ENCODE peak calls at places on chromosomes 16 and 17, in nine cellular contexts. L is ecto neural progenitor cell; V is Calu3; B is germinal center; N is activated naive CD8-positive, alpha-beta T cell treated with anti-CD3 and anti-CD28 coated beads, Interleukin-2, amount 50 U/mL, for 24 hours; I is non-pigmented ciliary epithelial cell; A is nucleus accumbens; C is T-helper 1 cell; W is activated CD4-positive, alpha-beta T cell treated with anti-CD3 and anti-CD28 coated beads, Interleukin-2, amount 10 ng/mL, durations not matched to agents 7 days and 5 days. T is an unnamed sample.

GRCh38 chr17:14489986-14490385 is 189.1 kb downstream of the HS3ST3B1 start:
- DNase-seq in L (no peak), I (no peak), B (no peak), C (no peak), V (no peak), W (no peak), N (no peak), A (no peak), T (no peak)

GRCh38 chr17:50114849-50115357 is 15.1 kb downstream of the SAMD14 start:
- DNase-seq in V (peak), N (peak), L (no peak), I (no peak), C (peak), B (peak), W (peak), A (no peak), T (no peak)

GRCh38 chr17:8724451-8724850 is 20.2 kb downstream of the CCDC42 start:
- DNase-seq in V (no peak), L (no peak), B (no peak), W (no peak), N (no peak), C (no peak), I (no peak), A (no peak), T (no peak)

GRCh38 chr16:1823821-1824220 is 2.8 kb downstream of the HAGH start:
- DNase-seq in N (peak), B (no peak), I (peak), W (peak), A (no peak), L (no peak), V (peak), C (no peak), T (no peak)

GRCh38 chr17:48757524-48757961 is 29.0 kb upstream of the HOXB13 start:
- DNase-seq in W (no peak), N (no peak), L (no peak), B (no peak), V (no peak), A (no peak), C (no peak), I (no peak), T (no peak)

GRCh38 chr17:4815043-4815675 is 8.2 kb downstream of the PLD2 start:
- DNase-seq in W (no peak), A (no peak), I (no peak), V (no peak), N (no peak), B (no peak), L (no peak), C (no peak), T (no peak)

GRCh38 chr16:74862743-74863244 is 88.2 kb upstream of the FA2H start:
- DNase-seq in N (peak), C (peak), V (peak), B (peak), L (no peak), W (peak), A (no peak), I (no peak), T (no peak)

GRCh38 chr16:86557587-86557986 is 2.6 kb upstream of the MTHFSD start:
- DNase-seq in N (no peak), V (no peak), I (no peak), B (no peak), C (no peak), W (no peak), A (no peak), L (no peak), T (no peak)

GRCh38 chr16:72195609-72196008 is 23.7 kb upstream of the PMFBP1 start:
- DNase-seq in L (peak), C (no peak), B (no peak), A (no peak), W (no peak), V (no peak), I (no peak), N (no peak), T (no peak)

GRCh38 chr17:83055911-83056582 is 23.4 kb upstream of the METRNL start:
- DNase-seq in A (no peak), I (peak), V (no peak), W (peak), B (no peak), C (no peak), N (no peak), L (no peak), T (no peak)

GRCh38 chr17:13509561-13509960 is 92.2 kb downstream of the HS3ST3A1 start:
- DNase-seq in B (no peak), A (no peak), W (no peak), C (no peak), N (no peak), I (no peak), L (no peak), V (no peak), T (no peak)

GRCh38 chr17:60677308-60678117 is at the start of gene BCAS3:
- DNase-seq in L (peak), A (peak), V (peak), I (peak), B (peak), W (peak), C (peak), N (peak), T (peak)

GRCh38 chr16:84888450-84888849 is 68.7 kb downstream of the CRISPLD2 start:
- DNase-seq in I (no peak), W (no peak), A (no peak), N (no peak), B (no peak), V (no peak), C (no peak), L (no peak), T (no peak)

GRCh38 chr16:7849891-7850290 is 517.2 kb downstream of the RBFOX1 start:
- DNase-seq in V (no peak), C (no peak), B (no peak), A (no peak), L (no peak), I (no peak), N (no peak), W (no peak), T (no peak)

GRCh38 chr17:13416748-13417363 is 184.9 kb downstream of the HS3ST3A1 start:
- DNase-seq in W (no peak), N (no peak), B (no peak), I (no peak), V (no peak), L (no peak), A (no peak), C (no peak), T (no peak)

GRCh38 chr16:53770641-53771040 is 66.7 kb downstream of the FTO start:
- DNase-seq in W (no peak), N (no peak), I (no peak), C (no peak), B (no peak), L (no peak), V (no peak), A (no peak), T (no peak)

GRCh38 chr17:48814504-48814903 is 2.5 kb downstream of the TTLL6 start:
- DNase-seq in I (no peak), V (peak), B (peak), A (no peak), W (peak), L (peak), C (peak), N (peak), T (peak)

GRCh38 chr16:85335584-85336492 is 223.6 kb upstream of the CIBAR2 start:
- DNase-seq in N (no peak), C (no peak), I (peak), W (no peak), B (no peak), A (no peak), L (no peak), V (no peak), T (no peak)

GRCh38 chr17:42288985-42289862 is 926 bp downstream of the STAT5A start:
- DNase-seq in V (no peak), B (peak), C (peak), A (no peak), I (no peak), W (peak), L (peak), N (peak), T (peak)

GRCh38 chr17:6255331-6255730 is 179.6 kb downstream of the AIPL1 start:
- DNase-seq in C (no peak), N (no peak), I (no peak), W (no peak), A (no peak), L (no peak), B (no peak), V (no peak), T (no peak)

GRCh38 chr17:83161298-83162034 is 82.1 kb downstream of the METRNL start:
- DNase-seq in B (no peak), N (no peak), C (no peak), A (no peak), L (no peak), I (no peak), W (no peak), V (no peak), T (no peak)

GRCh38 chr17:27937026-27937546 is 43.9 kb upstream of the LYRM9 start:
- DNase-seq in V (no peak), L (no peak), N (no peak), A (no peak), B (no peak), I (no peak), C (no peak), W (no peak), T (no peak)

GRCh38 chr17:2797226-2797625 is 988 bp downstream of the RAP1GAP2 start:
- DNase-seq in N (no peak), W (peak), V (no peak), B (no peak), C (no peak), L (no peak), I (no peak), A (no peak), T (no peak)

GRCh38 chr16:67246945-67247697 is at the start of gene FHOD1:
- DNase-seq in I (peak), V (peak), W (peak), C (peak), B (peak), L (peak), A (peak), N (peak), T (peak)

GRCh38 chr16:70804153-70804728 is 3.3 kb upstream of the VAC14 start:
- DNase-seq in I (peak), C (peak), A (no peak), W (peak), N (no peak), V (no peak), L (no peak), B (no peak), T (no peak)

GRCh38 chr17:76240461-76241204 is at the start of gene RNF157:
- DNase-seq in A (peak), W (peak), I (no peak), N (peak), B (peak), L (peak), C (peak), V (peak), T (peak)

GRCh38 chr16:65388592-65388991 is 266.7 kb upstream of the CDH11 start:
- DNase-seq in L (no peak), I (peak), B (no peak), W (no peak), C (no peak), N (no peak), V (no peak), A (no peak), T (no peak)

GRCh38 chr17:2395258-2396170 is 5.3 kb downstream of the MNT start:
- DNase-seq in C (no peak), A (no peak), B (no peak), N (peak), L (peak), V (peak), W (no peak), I (no peak), T (no peak)

GRCh38 chr17:58641937-58642336 is 49.9 kb downstream of the TEX14 start:
- DNase-seq in W (no peak), A (no peak), V (no peak), L (no peak), C (no peak), I (no peak), B (no peak), N (no peak), T (no peak)

GRCh38 chr16:85681255-85681654 is 7.5 kb downstream of the GINS2 start:
- DNase-seq in B (no peak), I (no peak), A (no peak), L (no peak), V (no peak), C (no peak), W (no peak), N (no peak), T (no peak)

GRCh38 chr17:7558544-7559306 is at the start of gene TNFSF13:
- DNase-seq in N (no peak), W (no peak), A (peak), V (peak), B (no peak), C (no peak), I (no peak), L (no peak), T (no peak)

GRCh38 chr17:56099649-56100048 is 53.6 kb upstream of the ANKFN1 start:
- DNase-seq in L (no peak), V (no peak), C (no peak), A (no peak), B (no peak), W (no peak), I (no peak), N (no peak), T (no peak)

GRCh38 chr17:81664051-81664470 is 2.3 kb downstream of the OXLD1 start:
- DNase-seq in V (no peak), L (no peak), N (no peak), C (no peak), W (no peak), I (no peak), B (no peak), A (no peak), T (no peak)

GRCh38 chr17:20997711-20998570 is 44.9 kb downstream of the USP22 start:
- DNase-seq in L (peak), B (no peak), V (no peak), W (no peak), A (no peak), C (no peak), N (no peak), I (no peak), T (no peak)

GRCh38 chr16:12340151-12340733 is 363.7 kb downstream of the SNX29 start:
- DNase-seq in A (no peak), L (no peak), N (peak), V (peak), I (peak), C (peak), B (peak), W (peak), T (no peak)

GRCh38 chr16:4882261-4882632 is 35.0 kb downstream of the UBN1 start:
- DNase-seq in I (no peak), C (no peak), N (no peak), B (no peak), V (no peak), A (no peak), L (no peak), W (no peak), T (no peak)

GRCh38 chr16:81360135-81360534 is 45.4 kb downstream of the GAN start:
- DNase-seq in L (no peak), A (no peak), C (no peak), I (no peak), V (no peak), W (no peak), B (no peak), N (no peak), T (no peak)

GRCh38 chr16:79272141-79272577 is 328.4 kb downstream of the MAF start:
- DNase-seq in B (no peak), I (no peak), C (peak), W (peak), A (no peak), L (no peak), N (peak), V (no peak), T (peak)

GRCh38 chr16:74744566-74744965 is 30.1 kb downstream of the FA2H start:
- DNase-seq in L (no peak), N (no peak), W (no peak), V (no peak), I (no peak), B (no peak), A (no peak), C (no peak), T (no peak)